ENCODE peak calls at places on chromosomes 16 and 17, in four cellular contexts. A is trophoblast cell, X is IMR-90, M is H9. K is an unnamed sample.

GRCh38 chr16:12081048-12081404 is 104.5 kb downstream of the SNX29 start:
- DNase-seq in A (no peak), M (no peak), X (no peak), K (no peak)

GRCh38 chr16:74466872-74467271 is 45.6 kb upstream of the CLEC18B start:
- DNase-seq in A (no peak), M (no peak), X (no peak), K (no peak)

GRCh38 chr17:71959129-71959528 is 161.7 kb upstream of the SOX9 start:
- DNase-seq in X (peak; percentile 8), A (no peak), M (no peak), K (no peak)

GRCh38 chr17:14308965-14309879 is 8.3 kb downstream of the HS3ST3B1 start:
- DNase-seq in A (peak; percentile 98), X (peak; percentile 89), M (peak; percentile 100), K (peak; percentile 99)

GRCh38 chr17:39166437-39167335 is 725 bp upstream of the ARL5C start:
- DNase-seq in M (no peak), A (no peak), X (no peak), K (no peak)

GRCh38 chr16:72884037-72884436 is 163.9 kb downstream of the ZFHX3 start:
- DNase-seq in A (no peak), X (peak; percentile 56), M (no peak), K (no peak)

GRCh38 chr16:58198022-58198683 is at the start of gene CSNK2A2:
- DNase-seq in X (peak; percentile 56), A (peak; percentile 81), M (peak; percentile 54), K (peak; percentile 58)

GRCh38 chr16:78742501-78743283 is 643.2 kb downstream of the WWOX start:
- DNase-seq in M (no peak), A (peak; percentile 44), X (peak; percentile 27), K (peak; percentile 31)

GRCh38 chr16:47884131-47884725 is 271.6 kb downstream of the ABCC12 start:
- DNase-seq in X (no peak), M (peak; percentile 59), A (no peak), K (peak; percentile 88)

GRCh38 chr16:21242756-21243155 is 9.3 kb downstream of the ANKS4B start:
- DNase-seq in X (no peak), M (no peak), A (no peak), K (no peak)

GRCh38 chr16:22008215-22009142 is 568 bp downstream of the MOSMO start:
- DNase-seq in M (no peak), X (no peak), A (peak; percentile 51), K (no peak)

GRCh38 chr16:10876799-10877341 is at the start of gene CIITA:
- DNase-seq in M (peak; percentile 41), A (peak; percentile 43), X (peak; percentile 86), K (no peak)

GRCh38 chr17:42459256-42459982 is 741 bp downstream of the ATP6V0A1 start:
- DNase-seq in A (peak; percentile 66), X (peak; percentile 69), M (peak; percentile 54), K (peak; percentile 55)

GRCh38 chr16:84467256-84467655 is 37.2 kb downstream of the MEAK7 start:
- DNase-seq in A (no peak), X (no peak), M (no peak), K (no peak)

GRCh38 chr17:72419866-72420774 is 299.3 kb downstream of the SOX9 start:
- DNase-seq in X (no peak), A (no peak), M (no peak), K (no peak)

GRCh38 chr17:30433514-30433913 is 43.7 kb upstream of the GOSR1 start:
- DNase-seq in M (no peak), X (peak; percentile 96), A (no peak), K (no peak)

GRCh38 chr17:32695864-32696263 is 181.1 kb downstream of the MYO1D start:
- DNase-seq in M (no peak), A (no peak), X (no peak), K (no peak)

GRCh38 chr16:83348991-83349390 is 458.8 kb upstream of the HSBP1 start:
- DNase-seq in M (no peak), A (no peak), X (no peak), K (no peak)

GRCh38 chr17:50205111-50205821 is 3.8 kb upstream of the COL1A1 start:
- DNase-seq in M (no peak), X (peak; percentile 60), A (no peak), K (no peak)

GRCh38 chr17:80122926-80123505 is 21.6 kb downstream of the GAA start:
- DNase-seq in X (no peak), M (peak; percentile 35), A (no peak), K (no peak)

GRCh38 chr17:48139948-48140347 is 32.4 kb downstream of the SNX11 start:
- DNase-seq in A (peak; percentile 31), M (no peak), X (no peak), K (no peak)

GRCh38 chr17:62109378-62109902 is 44.4 kb upstream of the MED13 start:
- DNase-seq in X (peak; percentile 60), A (peak; percentile 84), M (peak; percentile 95), K (peak; percentile 94)

GRCh38 chr16:20866161-20866772 is 33.9 kb downstream of the DCUN1D3 start:
- DNase-seq in M (peak; percentile 41), X (peak; percentile 87), A (peak; percentile 25), K (peak; percentile 78)

GRCh38 chr17:53722407-53722806 is 100.3 kb upstream of the KIF2B start:
- DNase-seq in X (peak; percentile 98), M (no peak), A (no peak), K (peak; percentile 73)

GRCh38 chr16:85321856-85322271 is 209.6 kb upstream of the CIBAR2 start:
- DNase-seq in A (no peak), X (peak; percentile 89), M (no peak), K (no peak)

GRCh38 chr16:50396770-50397525 is 28.2 kb upstream of the BRD7 start:
- DNase-seq in A (peak; percentile 98), X (peak; percentile 36), M (no peak), K (peak; percentile 84)

GRCh38 chr16:325375-326155 is 27.0 kb downstream of the AXIN1 start:
- DNase-seq in X (no peak), M (no peak), A (no peak), K (no peak)
- H3K9ac ChIP-seq in X (no peak overlapping the region), M (no peak overlapping the region), A (no peak overlapping the region), K (no peak overlapping the region)

DNA sequence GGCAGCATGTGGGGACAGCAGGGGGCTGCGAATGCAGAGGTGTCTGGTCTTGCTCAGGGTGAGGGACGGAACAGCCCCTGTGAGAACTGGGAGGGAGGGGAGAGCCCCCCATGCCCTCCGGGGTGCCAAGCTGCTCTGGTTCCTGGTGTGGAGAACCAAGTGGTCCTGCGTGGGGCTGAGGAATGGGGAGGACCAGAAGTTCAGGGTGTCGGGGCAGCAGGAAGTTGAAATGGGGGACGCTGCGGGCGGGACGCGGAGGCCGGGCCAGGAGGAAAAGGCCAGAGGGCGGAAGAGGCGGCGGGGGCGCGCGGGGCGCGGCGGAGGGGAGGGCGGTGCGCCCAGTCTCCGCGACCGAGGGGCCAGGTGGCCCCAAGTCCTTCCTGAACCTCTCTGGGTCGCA is 3.6 kb downstream of the ALDH3A1 start:
- DNase-seq in M (no peak), X (no peak), A (no peak), K (no peak)
- H2AK5ac ChIP-seq in M (no peak overlapping the region), X (no peak overlapping the region), A (no peak overlapping the region), K (no peak overlapping the region)

GRCh38 chr16:13110124-13110796 is 208.9 kb downstream of the SHISA9 start:
- DNase-seq in X (no peak), M (peak; percentile 56), A (peak; percentile 72), K (peak; percentile 98)

GRCh38 chr16:13108126-13108525 is 206.7 kb downstream of the SHISA9 start:
- DNase-seq in M (no peak), X (no peak), A (peak; percentile 71), K (peak; percentile 61)

GRCh38 chr16:13112639-13113038 is 211.2 kb downstream of the SHISA9 start:
- DNase-seq in X (no peak), A (no peak), M (no peak), K (no peak)

GRCh38 chr16:13111747-13112146 is 210.3 kb downstream of the SHISA9 start:
- DNase-seq in X (no peak), A (no peak), M (no peak), K (no peak)

GRCh38 chr16:13109171-13109570 is 207.8 kb downstream of the SHISA9 start:
- DNase-seq in X (no peak), A (no peak), M (no peak), K (no peak)
- H3K9ac ChIP-seq in X (no peak overlapping the region), A (no peak overlapping the region), M (no peak overlapping the region), K (no peak overlapping the region)

DNA sequence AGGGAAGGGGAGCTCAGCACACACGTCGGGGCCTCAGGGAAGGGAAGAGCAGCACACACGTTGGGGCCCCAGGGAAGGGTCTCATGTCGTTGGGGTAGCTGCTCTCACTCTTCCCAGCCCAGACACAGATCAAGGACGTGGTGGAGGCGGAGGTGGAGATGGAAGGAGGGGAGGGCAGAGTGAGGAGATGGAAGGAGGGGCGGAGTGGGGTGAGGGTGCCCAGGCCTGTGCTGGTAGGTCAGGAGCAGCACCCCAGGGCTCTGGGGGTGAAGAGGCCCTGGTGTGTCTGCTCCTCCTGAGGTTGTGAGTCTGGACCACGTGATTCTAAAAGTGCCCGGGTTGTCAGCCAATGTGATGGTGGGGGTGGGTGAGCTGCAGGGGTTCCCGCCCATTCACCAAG is 14.9 kb downstream of the CLCN7 start:
- DNase-seq in A (no peak), X (no peak), M (no peak), K (no peak)
- H2AK5ac ChIP-seq in A (no peak overlapping the region), X (no peak overlapping the region), M (no peak overlapping the region), K (no peak overlapping the region)

GRCh38 chr17:31490019-31490383 is 98.5 kb downstream of the RAB11FIP4 start:
- DNase-seq in X (no peak), A (no peak), M (no peak), K (no peak)

GRCh38 chr17:31492206-31492605 is 100.7 kb downstream of the RAB11FIP4 start:
- DNase-seq in M (no peak), X (no peak), A (no peak), K (no peak)

GRCh38 chr17:31491794-31492171 is 100.3 kb downstream of the RAB11FIP4 start:
- DNase-seq in M (no peak), A (peak; percentile 22), X (no peak), K (no peak)

GRCh38 chr17:31489295-31490018 is 98.0 kb downstream of the RAB11FIP4 start:
- DNase-seq in X (no peak), M (peak; percentile 96), A (peak; percentile 97), K (peak; percentile 93)

DNA sequence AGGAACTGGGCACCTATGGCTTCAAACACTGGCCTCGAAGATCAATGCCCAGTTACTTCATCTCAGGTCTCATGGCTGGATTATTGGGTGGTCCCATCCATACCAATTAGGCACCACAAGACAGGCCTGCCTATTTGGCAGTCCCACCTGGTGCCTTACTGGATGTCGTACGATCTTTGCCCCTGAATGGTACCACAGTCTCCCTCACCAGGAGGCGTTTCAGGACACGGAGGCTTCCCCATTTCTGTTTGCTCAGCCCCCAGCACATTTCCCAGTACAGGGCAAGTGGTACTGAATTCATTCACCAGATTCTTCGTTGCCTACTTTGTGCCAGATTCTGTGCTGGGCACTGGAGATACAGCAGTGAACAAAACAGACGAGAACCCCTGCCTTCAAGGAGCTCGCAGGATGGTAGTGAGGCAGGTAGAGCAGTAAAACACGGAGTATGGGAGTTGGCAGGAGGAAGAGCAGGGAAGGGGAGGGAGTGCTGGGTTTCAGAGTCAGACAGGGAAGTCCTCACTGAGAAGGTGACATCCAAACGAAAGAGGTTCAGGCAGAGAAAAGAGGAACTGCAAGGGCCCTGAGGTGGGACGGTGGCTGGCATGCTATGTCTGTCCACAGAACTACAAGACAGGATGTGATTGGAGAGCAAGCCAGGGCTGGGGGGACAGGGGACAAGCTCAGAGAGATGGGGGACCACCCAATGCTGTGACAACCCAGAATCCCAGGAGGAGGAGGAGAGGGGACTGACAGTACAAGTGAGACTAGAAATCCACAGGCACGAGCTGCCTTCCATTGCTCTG is 99.7 kb downstream of the RAB11FIP4 start:
- DNase-seq in X (no peak), A (no peak), M (no peak), K (no peak)
- H3K9ac ChIP-seq in X (no peak overlapping the region), A (no peak overlapping the region), M (no peak overlapping the region), K (no peak overlapping the region)

GRCh38 chr17:75843577-75844529 is at the start of gene UNC13D:
- DNase-seq in M (peak; percentile 60), A (peak; percentile 78), X (no peak), K (no peak)
- H2AK5ac ChIP-seq in M (no peak within 1 kb of the TSS), A (peak within 1 kb of the TSS; percentile 70), X (peak within 1 kb of the TSS; percentile 86), K (no peak within 1 kb of the TSS)

K was measured in mesendoderm.